ENCODE peak calls at places on chromosomes 5 and 9, in five cellular contexts. J, S, L, F and P are unnamed samples.

GRCh38 chr5:79189439-79190234 is 46.3 kb upstream of the JMY start:
- DNase-seq in J (peak), S (no peak), L (no peak), F (no peak), P (no peak)

GRCh38 chr9:82584349-82584846 is 478.5 kb downstream of the RASEF start:
- DNase-seq in J (no peak), S (no peak), L (peak), F (no peak), P (no peak)

GRCh38 chr9:137150485-137151060 is 11.6 kb downstream of the GRIN1 start:
- DNase-seq in J (peak), S (no peak), L (no peak), F (no peak), P (peak)

GRCh38 chr5:41143124-41143523 is 70.2 kb downstream of the C6 start:
- DNase-seq in J (no peak), S (no peak), L (no peak), F (no peak), P (no peak)

GRCh38 chr9:81373294-81373693 is 316.1 kb downstream of the TLE1 start:
- DNase-seq in J (no peak), S (no peak), L (no peak), F (no peak), P (no peak)

GRCh38 chr5:60334281-60334713 is 365.7 kb downstream of the DEPDC1B start:
- DNase-seq in J (no peak), S (no peak), L (peak), F (no peak), P (no peak)

GRCh38 chr5:135333737-135334515 is 65.1 kb downstream of the MACROH2A1 start:
- DNase-seq in J (peak), S (no peak), L (peak), F (no peak), P (no peak)

GRCh38 chr5:71988808-71989207 is 118.5 kb upstream of the MAP1B start:
- DNase-seq in J (no peak), S (no peak), L (no peak), F (no peak), P (no peak)

GRCh38 chr5:4196744-4197646 is 601.4 kb downstream of the IRX1 start:
- DNase-seq in J (no peak), S (no peak), L (no peak), F (no peak), P (peak)

GRCh38 chr9:127711226-127711701 is 4.2 kb downstream of the PTRH1 start:
- DNase-seq in J (no peak), S (no peak), L (no peak), F (no peak), P (no peak)

GRCh38 chr9:97518166-97518908 is 16.9 kb downstream of the TMOD1 start:
- DNase-seq in J (no peak), S (no peak), L (no peak), F (no peak), P (no peak)

GRCh38 chr5:179793470-179794139 is at the start of gene LTC4S:
- DNase-seq in J (peak), S (peak), L (peak), F (no peak), P (no peak)

GRCh38 chr5:127673401-127673800 is 24.5 kb downstream of the CTXN3 start:
- DNase-seq in J (no peak), S (no peak), L (peak), F (no peak), P (no peak)

GRCh38 chr9:137056739-137057407 is 3.0 kb upstream of the ENTPD2 start:
- DNase-seq in J (no peak), S (no peak), L (no peak), F (no peak), P (no peak)

GRCh38 chr5:113336975-113337374 is 97.8 kb downstream of the TSSK1B start:
- DNase-seq in J (peak), S (no peak), L (peak), F (no peak), P (peak)

GRCh38 chr5:9498541-9499497 is 47.1 kb downstream of the SEMA5A start:
- DNase-seq in J (peak), S (no peak), L (peak), F (no peak), P (peak)

GRCh38 chr9:34928921-34929320 is 29.2 kb upstream of the PHF24 start:
- DNase-seq in J (no peak), S (no peak), L (no peak), F (no peak), P (no peak)

GRCh38 chr5:178380541-178381074 is 148.0 kb upstream of the PHYKPL start:
- DNase-seq in J (no peak), S (no peak), L (no peak), F (no peak), P (no peak)

GRCh38 chr5:174751154-174751990 is 27.0 kb downstream of the MSX2 start:
- DNase-seq in J (no peak), S (no peak), L (no peak), F (peak), P (peak)

GRCh38 chr9:79611091-79611614 is 39.4 kb downstream of the TLE4 start:
- DNase-seq in J (peak), S (no peak), L (peak), F (no peak), P (no peak)

GRCh38 chr5:9889511-9889910 is 259.4 kb upstream of the TAS2R1 start:
- DNase-seq in J (no peak), S (no peak), L (no peak), F (no peak), P (no peak)

GRCh38 chr5:168409601-168410458 is 76.4 kb upstream of the RARS1 start:
- DNase-seq in J (no peak), S (peak), L (peak), F (no peak), P (no peak)

GRCh38 chr9:134198771-134199170 is 34.4 kb upstream of the RNU6ATAC start:
- DNase-seq in J (no peak), S (no peak), L (no peak), F (no peak), P (no peak)

GRCh38 chr5:79229357-79230174 is 6.4 kb upstream of the JMY start:
- DNase-seq in J (peak), S (no peak), L (peak), F (no peak), P (no peak)

GRCh38 chr9:105046907-105047651 is 119.1 kb upstream of the ABCA1 start:
- DNase-seq in J (peak), S (no peak), L (peak), F (no peak), P (no peak)

GRCh38 chr9:91522496-91522895 is 98.9 kb upstream of the NFIL3 start:
- DNase-seq in J (no peak), S (no peak), L (no peak), F (no peak), P (no peak)

GRCh38 chr5:55492449-55492848 is 42.3 kb downstream of the PLPP1 start:
- DNase-seq in J (no peak), S (no peak), L (no peak), F (no peak), P (no peak)